ENCODE peak calls at places on chromosomes 13 and 19, in ten cellular contexts. One of them, this sample, is unnamed.

GRCh38 chr19:32172761-32173160 is 172.6 kb upstream of the ZNF507 start:
- DNase-seq in WTC11: no peak
- DNase-seq in CD8-positive, alpha-beta T cell: no peak
- DNase-seq in central memory CD4-positive, alpha-beta T cell: no peak
- DNase-seq in foreskin fibroblast: no peak
- DNase-seq in cardiac fibroblast: no peak
- DNase-seq in HS-5: no peak
- DNase-seq in GOT3: no peak
- DNase-seq in nephron progenitor cell: no peak
- DNase-seq in activated naive CD4-positive, alpha-beta T cell treated with anti-CD3 and anti-CD28 coated beads, Interleukin-2, amount 50 U/mL, for 16 hours: no peak
- DNase-seq in this sample: no peak

GRCh38 chr19:48817585-48818124 is 6.8 kb upstream of the BCAT2 start:
- DNase-seq in WTC11: no peak
- DNase-seq in CD8-positive, alpha-beta T cell: no peak
- DNase-seq in central memory CD4-positive, alpha-beta T cell: no peak
- DNase-seq in foreskin fibroblast: no peak
- DNase-seq in cardiac fibroblast: no peak
- DNase-seq in HS-5: no peak
- DNase-seq in GOT3: no peak
- DNase-seq in nephron progenitor cell: no peak
- DNase-seq in activated naive CD4-positive, alpha-beta T cell treated with anti-CD3 and anti-CD28 coated beads, Interleukin-2, amount 50 U/mL, for 16 hours: no peak
- DNase-seq in this sample: no peak

GRCh38 chr13:80011448-80012212 is 329.3 kb downstream of the SPRY2 start:
- DNase-seq in WTC11: no peak
- DNase-seq in CD8-positive, alpha-beta T cell: no peak
- DNase-seq in central memory CD4-positive, alpha-beta T cell: no peak
- DNase-seq in foreskin fibroblast: no peak
- DNase-seq in cardiac fibroblast: no peak
- DNase-seq in HS-5: no peak
- DNase-seq in GOT3: no peak
- DNase-seq in nephron progenitor cell: no peak
- DNase-seq in activated naive CD4-positive, alpha-beta T cell treated with anti-CD3 and anti-CD28 coated beads, Interleukin-2, amount 50 U/mL, for 16 hours: no peak
- DNase-seq in this sample: no peak

GRCh38 chr13:102128216-102128800 is 273.5 kb downstream of the FGF14 start:
- DNase-seq in WTC11: no peak
- DNase-seq in CD8-positive, alpha-beta T cell: no peak
- DNase-seq in central memory CD4-positive, alpha-beta T cell: no peak
- DNase-seq in foreskin fibroblast: peak
- DNase-seq in cardiac fibroblast: peak
- DNase-seq in HS-5: peak
- DNase-seq in GOT3: no peak
- DNase-seq in nephron progenitor cell: no peak
- DNase-seq in activated naive CD4-positive, alpha-beta T cell treated with anti-CD3 and anti-CD28 coated beads, Interleukin-2, amount 50 U/mL, for 16 hours: no peak
- DNase-seq in this sample: peak

GRCh38 chr13:114281351-114282142 is at the start of gene UPF3A:
- DNase-seq in WTC11: peak
- DNase-seq in CD8-positive, alpha-beta T cell: peak
- DNase-seq in central memory CD4-positive, alpha-beta T cell: peak
- DNase-seq in foreskin fibroblast: peak
- DNase-seq in cardiac fibroblast: peak
- DNase-seq in HS-5: peak
- DNase-seq in GOT3: peak
- DNase-seq in nephron progenitor cell: peak
- DNase-seq in activated naive CD4-positive, alpha-beta T cell treated with anti-CD3 and anti-CD28 coated beads, Interleukin-2, amount 50 U/mL, for 16 hours: peak
- DNase-seq in this sample: peak

GRCh38 chr13:44237276-44237767 is 136.3 kb upstream of the SERP2 start:
- DNase-seq in WTC11: no peak
- DNase-seq in CD8-positive, alpha-beta T cell: no peak
- DNase-seq in central memory CD4-positive, alpha-beta T cell: no peak
- DNase-seq in foreskin fibroblast: peak
- DNase-seq in cardiac fibroblast: peak
- DNase-seq in HS-5: peak
- DNase-seq in GOT3: no peak
- DNase-seq in nephron progenitor cell: no peak
- DNase-seq in activated naive CD4-positive, alpha-beta T cell treated with anti-CD3 and anti-CD28 coated beads, Interleukin-2, amount 50 U/mL, for 16 hours: no peak
- DNase-seq in this sample: peak

GRCh38 chr13:106186366-106187030 is 349.0 kb downstream of the EFNB2 start:
- DNase-seq in WTC11: no peak
- DNase-seq in CD8-positive, alpha-beta T cell: no peak
- DNase-seq in central memory CD4-positive, alpha-beta T cell: no peak
- DNase-seq in foreskin fibroblast: peak
- DNase-seq in cardiac fibroblast: peak
- DNase-seq in HS-5: peak
- DNase-seq in GOT3: no peak
- DNase-seq in nephron progenitor cell: no peak
- DNase-seq in activated naive CD4-positive, alpha-beta T cell treated with anti-CD3 and anti-CD28 coated beads, Interleukin-2, amount 50 U/mL, for 16 hours: no peak
- DNase-seq in this sample: no peak

GRCh38 chr13:97307882-97308624 is 85.9 kb downstream of the MBNL2 start:
- DNase-seq in WTC11: no peak
- DNase-seq in CD8-positive, alpha-beta T cell: no peak
- DNase-seq in central memory CD4-positive, alpha-beta T cell: no peak
- DNase-seq in foreskin fibroblast: peak
- DNase-seq in cardiac fibroblast: peak
- DNase-seq in HS-5: peak
- DNase-seq in GOT3: peak
- DNase-seq in nephron progenitor cell: no peak
- DNase-seq in activated naive CD4-positive, alpha-beta T cell treated with anti-CD3 and anti-CD28 coated beads, Interleukin-2, amount 50 U/mL, for 16 hours: no peak
- DNase-seq in this sample: peak

GRCh38 chr19:13160557-13160956 is 10.3 kb downstream of the IER2 start:
- DNase-seq in WTC11: no peak
- DNase-seq in CD8-positive, alpha-beta T cell: no peak
- DNase-seq in central memory CD4-positive, alpha-beta T cell: no peak
- DNase-seq in foreskin fibroblast: peak
- DNase-seq in cardiac fibroblast: peak
- DNase-seq in HS-5: no peak
- DNase-seq in GOT3: no peak
- DNase-seq in nephron progenitor cell: no peak
- DNase-seq in activated naive CD4-positive, alpha-beta T cell treated with anti-CD3 and anti-CD28 coated beads, Interleukin-2, amount 50 U/mL, for 16 hours: no peak
- DNase-seq in this sample: peak

GRCh38 chr13:51806571-51806970 is 2.6 kb upstream of the DHRS12 start:
- DNase-seq in WTC11: no peak
- DNase-seq in CD8-positive, alpha-beta T cell: no peak
- DNase-seq in central memory CD4-positive, alpha-beta T cell: no peak
- DNase-seq in foreskin fibroblast: no peak
- DNase-seq in cardiac fibroblast: peak
- DNase-seq in HS-5: no peak
- DNase-seq in GOT3: no peak
- DNase-seq in nephron progenitor cell: no peak
- DNase-seq in activated naive CD4-positive, alpha-beta T cell treated with anti-CD3 and anti-CD28 coated beads, Interleukin-2, amount 50 U/mL, for 16 hours: no peak
- DNase-seq in this sample: no peak

GRCh38 chr13:58461217-58461616 is 829.7 kb downstream of the PCDH17 start:
- DNase-seq in WTC11: no peak
- DNase-seq in CD8-positive, alpha-beta T cell: no peak
- DNase-seq in central memory CD4-positive, alpha-beta T cell: no peak
- DNase-seq in foreskin fibroblast: no peak
- DNase-seq in cardiac fibroblast: no peak
- DNase-seq in HS-5: no peak
- DNase-seq in GOT3: no peak
- DNase-seq in nephron progenitor cell: no peak
- DNase-seq in activated naive CD4-positive, alpha-beta T cell treated with anti-CD3 and anti-CD28 coated beads, Interleukin-2, amount 50 U/mL, for 16 hours: no peak
- DNase-seq in this sample: no peak

GRCh38 chr19:2820112-2820702 is 539 bp downstream of the ZNF554 start:
- DNase-seq in WTC11: no peak
- DNase-seq in CD8-positive, alpha-beta T cell: no peak
- DNase-seq in central memory CD4-positive, alpha-beta T cell: no peak
- DNase-seq in foreskin fibroblast: no peak
- DNase-seq in cardiac fibroblast: no peak
- DNase-seq in HS-5: no peak
- DNase-seq in GOT3: no peak
- DNase-seq in nephron progenitor cell: no peak
- DNase-seq in activated naive CD4-positive, alpha-beta T cell treated with anti-CD3 and anti-CD28 coated beads, Interleukin-2, amount 50 U/mL, for 16 hours: no peak
- DNase-seq in this sample: peak

GRCh38 chr19:49564616-49565045 is 15.7 kb downstream of the NOSIP start:
- DNase-seq in WTC11: no peak
- DNase-seq in CD8-positive, alpha-beta T cell: no peak
- DNase-seq in central memory CD4-positive, alpha-beta T cell: peak
- DNase-seq in foreskin fibroblast: no peak
- DNase-seq in cardiac fibroblast: no peak
- DNase-seq in HS-5: no peak
- DNase-seq in GOT3: no peak
- DNase-seq in nephron progenitor cell: no peak
- DNase-seq in activated naive CD4-positive, alpha-beta T cell treated with anti-CD3 and anti-CD28 coated beads, Interleukin-2, amount 50 U/mL, for 16 hours: peak
- DNase-seq in this sample: no peak

GRCh38 chr13:51348069-51348967 is 8.8 kb downstream of the SERPINE3 start:
- DNase-seq in WTC11: no peak
- DNase-seq in CD8-positive, alpha-beta T cell: no peak
- DNase-seq in central memory CD4-positive, alpha-beta T cell: no peak
- DNase-seq in foreskin fibroblast: no peak
- DNase-seq in cardiac fibroblast: no peak
- DNase-seq in HS-5: no peak
- DNase-seq in GOT3: no peak
- DNase-seq in nephron progenitor cell: no peak
- DNase-seq in activated naive CD4-positive, alpha-beta T cell treated with anti-CD3 and anti-CD28 coated beads, Interleukin-2, amount 50 U/mL, for 16 hours: no peak
- DNase-seq in this sample: no peak

GRCh38 chr13:99339736-99340392 is 32.7 kb upstream of the GPR183 start:
- DNase-seq in WTC11: no peak
- DNase-seq in CD8-positive, alpha-beta T cell: peak
- DNase-seq in central memory CD4-positive, alpha-beta T cell: peak
- DNase-seq in foreskin fibroblast: no peak
- DNase-seq in cardiac fibroblast: peak
- DNase-seq in HS-5: no peak
- DNase-seq in GOT3: no peak
- DNase-seq in nephron progenitor cell: no peak
- DNase-seq in activated naive CD4-positive, alpha-beta T cell treated with anti-CD3 and anti-CD28 coated beads, Interleukin-2, amount 50 U/mL, for 16 hours: no peak
- DNase-seq in this sample: peak

GRCh38 chr13:99766641-99767045 is 204.9 kb downstream of the ZIC5 start:
- DNase-seq in WTC11: peak
- DNase-seq in CD8-positive, alpha-beta T cell: no peak
- DNase-seq in central memory CD4-positive, alpha-beta T cell: no peak
- DNase-seq in foreskin fibroblast: no peak
- DNase-seq in cardiac fibroblast: no peak
- DNase-seq in HS-5: no peak
- DNase-seq in GOT3: no peak
- DNase-seq in nephron progenitor cell: no peak
- DNase-seq in activated naive CD4-positive, alpha-beta T cell treated with anti-CD3 and anti-CD28 coated beads, Interleukin-2, amount 50 U/mL, for 16 hours: no peak
- DNase-seq in this sample: no peak

GRCh38 chr13:37910790-37911189 is 41.2 kb upstream of the TRPC4 start:
- DNase-seq in WTC11: no peak
- DNase-seq in CD8-positive, alpha-beta T cell: no peak
- DNase-seq in central memory CD4-positive, alpha-beta T cell: no peak
- DNase-seq in foreskin fibroblast: no peak
- DNase-seq in cardiac fibroblast: no peak
- DNase-seq in HS-5: no peak
- DNase-seq in GOT3: no peak
- DNase-seq in nephron progenitor cell: no peak
- DNase-seq in activated naive CD4-positive, alpha-beta T cell treated with anti-CD3 and anti-CD28 coated beads, Interleukin-2, amount 50 U/mL, for 16 hours: no peak
- DNase-seq in this sample: no peak

GRCh38 chr13:97574926-97575325 is 141.0 kb downstream of the RAP2A start:
- DNase-seq in WTC11: peak
- DNase-seq in CD8-positive, alpha-beta T cell: no peak
- DNase-seq in central memory CD4-positive, alpha-beta T cell: no peak
- DNase-seq in foreskin fibroblast: no peak
- DNase-seq in cardiac fibroblast: peak
- DNase-seq in HS-5: no peak
- DNase-seq in GOT3: no peak
- DNase-seq in nephron progenitor cell: no peak
- DNase-seq in activated naive CD4-positive, alpha-beta T cell treated with anti-CD3 and anti-CD28 coated beads, Interleukin-2, amount 50 U/mL, for 16 hours: no peak
- DNase-seq in this sample: peak

GRCh38 chr19:34712606-34713261 is 21.3 kb upstream of the ZNF181 start:
- DNase-seq in WTC11: peak
- DNase-seq in CD8-positive, alpha-beta T cell: peak
- DNase-seq in central memory CD4-positive, alpha-beta T cell: peak
- DNase-seq in foreskin fibroblast: peak
- DNase-seq in cardiac fibroblast: peak
- DNase-seq in HS-5: peak
- DNase-seq in GOT3: no peak
- DNase-seq in nephron progenitor cell: peak
- DNase-seq in activated naive CD4-positive, alpha-beta T cell treated with anti-CD3 and anti-CD28 coated beads, Interleukin-2, amount 50 U/mL, for 16 hours: peak
- DNase-seq in this sample: peak

GRCh38 chr19:36246006-36246391 is 31.1 kb downstream of the ZNF146 start:
- DNase-seq in WTC11: no peak
- DNase-seq in CD8-positive, alpha-beta T cell: no peak
- DNase-seq in central memory CD4-positive, alpha-beta T cell: no peak
- DNase-seq in foreskin fibroblast: no peak
- DNase-seq in cardiac fibroblast: peak
- DNase-seq in HS-5: no peak
- DNase-seq in GOT3: no peak
- DNase-seq in nephron progenitor cell: no peak
- DNase-seq in activated naive CD4-positive, alpha-beta T cell treated with anti-CD3 and anti-CD28 coated beads, Interleukin-2, amount 50 U/mL, for 16 hours: no peak
- DNase-seq in this sample: no peak

GRCh38 chr19:12665281-12665573 is 1.3 kb downstream of the MAN2B1 start:
- DNase-seq in WTC11: no peak
- DNase-seq in CD8-positive, alpha-beta T cell: peak
- DNase-seq in central memory CD4-positive, alpha-beta T cell: peak
- DNase-seq in foreskin fibroblast: no peak
- DNase-seq in cardiac fibroblast: no peak
- DNase-seq in HS-5: no peak
- DNase-seq in GOT3: no peak
- DNase-seq in nephron progenitor cell: no peak
- DNase-seq in activated naive CD4-positive, alpha-beta T cell treated with anti-CD3 and anti-CD28 coated beads, Interleukin-2, amount 50 U/mL, for 16 hours: peak
- DNase-seq in this sample: no peak

GRCh38 chr19:17863520-17864182 is 3.9 kb downstream of the RPL18A start:
- DNase-seq in WTC11: no peak
- DNase-seq in CD8-positive, alpha-beta T cell: no peak
- DNase-seq in central memory CD4-positive, alpha-beta T cell: no peak
- DNase-seq in foreskin fibroblast: no peak
- DNase-seq in cardiac fibroblast: no peak
- DNase-seq in HS-5: no peak
- DNase-seq in GOT3: no peak
- DNase-seq in nephron progenitor cell: no peak
- DNase-seq in activated naive CD4-positive, alpha-beta T cell treated with anti-CD3 and anti-CD28 coated beads, Interleukin-2, amount 50 U/mL, for 16 hours: no peak
- DNase-seq in this sample: no peak

GRCh38 chr19:38733493-38734175 is 10.6 kb downstream of the CAPN12 start:
- DNase-seq in WTC11: no peak
- DNase-seq in CD8-positive, alpha-beta T cell: no peak
- DNase-seq in central memory CD4-positive, alpha-beta T cell: no peak
- DNase-seq in foreskin fibroblast: no peak
- DNase-seq in cardiac fibroblast: no peak
- DNase-seq in HS-5: no peak
- DNase-seq in GOT3: no peak
- DNase-seq in nephron progenitor cell: no peak
- DNase-seq in activated naive CD4-positive, alpha-beta T cell treated with anti-CD3 and anti-CD28 coated beads, Interleukin-2, amount 50 U/mL, for 16 hours: no peak
- DNase-seq in this sample: peak

GRCh38 chr13:72437458-72437857 is 290.0 kb downstream of the MZT1 start:
- DNase-seq in WTC11: no peak
- DNase-seq in CD8-positive, alpha-beta T cell: no peak
- DNase-seq in central memory CD4-positive, alpha-beta T cell: no peak
- DNase-seq in foreskin fibroblast: peak
- DNase-seq in cardiac fibroblast: peak
- DNase-seq in HS-5: peak
- DNase-seq in GOT3: no peak
- DNase-seq in nephron progenitor cell: no peak
- DNase-seq in activated naive CD4-positive, alpha-beta T cell treated with anti-CD3 and anti-CD28 coated beads, Interleukin-2, amount 50 U/mL, for 16 hours: no peak
- DNase-seq in this sample: no peak

GRCh38 chr13:114110091-114110829 is 22.2 kb downstream of the RASA3 start:
- DNase-seq in WTC11: peak
- DNase-seq in CD8-positive, alpha-beta T cell: peak
- DNase-seq in central memory CD4-positive, alpha-beta T cell: peak
- DNase-seq in foreskin fibroblast: no peak
- DNase-seq in cardiac fibroblast: no peak
- DNase-seq in HS-5: no peak
- DNase-seq in GOT3: no peak
- DNase-seq in nephron progenitor cell: no peak
- DNase-seq in activated naive CD4-positive, alpha-beta T cell treated with anti-CD3 and anti-CD28 coated beads, Interleukin-2, amount 50 U/mL, for 16 hours: peak
- DNase-seq in this sample: no peak

GRCh38 chr19:45474941-45475516 is 7.2 kb downstream of the FOSB start:
- DNase-seq in WTC11: no peak
- DNase-seq in CD8-positive, alpha-beta T cell: no peak
- DNase-seq in central memory CD4-positive, alpha-beta T cell: no peak
- DNase-seq in foreskin fibroblast: no peak
- DNase-seq in cardiac fibroblast: no peak
- DNase-seq in HS-5: no peak
- DNase-seq in GOT3: no peak
- DNase-seq in nephron progenitor cell: no peak
- DNase-seq in activated naive CD4-positive, alpha-beta T cell treated with anti-CD3 and anti-CD28 coated beads, Interleukin-2, amount 50 U/mL, for 16 hours: no peak
- DNase-seq in this sample: no peak

GRCh38 chr13:110364081-110364480 is 57.0 kb downstream of the COL4A2 start:
- DNase-seq in WTC11: no peak
- DNase-seq in CD8-positive, alpha-beta T cell: no peak
- DNase-seq in central memory CD4-positive, alpha-beta T cell: no peak
- DNase-seq in foreskin fibroblast: no peak
- DNase-seq in cardiac fibroblast: no peak
- DNase-seq in HS-5: no peak
- DNase-seq in GOT3: no peak
- DNase-seq in nephron progenitor cell: no peak
- DNase-seq in activated naive CD4-positive, alpha-beta T cell treated with anti-CD3 and anti-CD28 coated beads, Interleukin-2, amount 50 U/mL, for 16 hours: no peak
- DNase-seq in this sample: no peak

GRCh38 chr13:36919833-36920611 is at the start of gene SMAD9:
- DNase-seq in WTC11: peak
- DNase-seq in CD8-positive, alpha-beta T cell: no peak
- DNase-seq in central memory CD4-positive, alpha-beta T cell: no peak
- DNase-seq in foreskin fibroblast: peak
- DNase-seq in cardiac fibroblast: peak
- DNase-seq in HS-5: no peak
- DNase-seq in GOT3: no peak
- DNase-seq in nephron progenitor cell: peak
- DNase-seq in activated naive CD4-positive, alpha-beta T cell treated with anti-CD3 and anti-CD28 coated beads, Interleukin-2, amount 50 U/mL, for 16 hours: peak
- DNase-seq in this sample: peak